ENCODE peak calls at places on chromosomes 7 and 10, in five cellular contexts. A, H, W, Y and J are unnamed samples.

GRCh38 chr7:116560021-116560970 is 35.5 kb downstream of the CAV1 start:
- DNase-seq in A (no peak), H (no peak), W (no peak), Y (no peak), J (no peak)

GRCh38 chr10:7102084-7102483 is 308.8 kb downstream of the SFMBT2 start:
- DNase-seq in A (no peak), H (no peak), W (no peak), Y (no peak), J (no peak)

GRCh38 chr10:36451391-36451790 is 674.0 kb upstream of the ANKRD30A start:
- DNase-seq in A (no peak), H (no peak), W (no peak), Y (no peak), J (no peak)

GRCh38 chr10:116538461-116538860 is 7.3 kb upstream of the PNLIP start:
- DNase-seq in A (no peak), H (no peak), W (no peak), Y (peak), J (no peak)

GRCh38 chr7:97005764-97006145 is 402 bp downstream of the DLX6 start:
- DNase-seq in A (no peak), H (no peak), W (no peak), Y (no peak), J (no peak)

GRCh38 chr7:50353201-50353600 is 48.7 kb downstream of the IKZF1 start:
- DNase-seq in A (no peak), H (no peak), W (no peak), Y (no peak), J (no peak)

GRCh38 chr10:99457808-99458207 is 27.4 kb upstream of the GOT1 start:
- DNase-seq in A (no peak), H (no peak), W (no peak), Y (peak), J (no peak)

GRCh38 chr10:32298066-32298812 is 48.7 kb downstream of the EPC1 start:
- DNase-seq in A (peak), H (no peak), W (no peak), Y (peak), J (peak)

DNA sequence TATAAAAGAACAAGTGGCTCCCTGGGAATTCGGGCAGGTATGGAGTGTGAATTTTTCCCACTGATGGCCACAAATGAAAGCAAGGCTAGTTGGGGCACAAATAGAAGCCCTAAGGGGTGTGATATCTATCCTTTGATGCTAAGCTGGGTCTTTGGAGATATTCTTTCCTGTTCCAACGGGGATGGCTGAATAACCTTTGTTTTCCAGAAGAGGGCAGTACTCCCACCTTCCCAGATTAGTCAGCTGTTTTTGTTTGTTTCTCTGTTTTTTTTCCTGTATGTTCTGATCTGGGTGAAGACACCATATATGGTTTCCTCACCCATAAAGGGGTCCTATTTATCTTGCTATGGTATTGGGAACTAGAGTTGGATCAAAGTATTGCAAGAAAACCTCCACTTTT is 947.7 kb upstream of the SORCS1 start:
- DNase-seq in A (no peak), H (no peak), W (no peak), Y (peak), J (no peak)
- TF ChIP-seq CTCF in A (no peak), H (peak), W (no peak), Y (peak), J (no peak)

GRCh38 chr7:27141591-27142561 is 1.6 kb downstream of the HOXA5 start:
- DNase-seq in A (peak), H (no peak), W (no peak), Y (peak), J (no peak)
- TF ChIP-seq CTCF in A (peak), H (peak), W (no peak), Y (no peak), J (peak)

GRCh38 chr10:79438021-79438698 is 7.3 kb downstream of the ZCCHC24 start:
- DNase-seq in A (no peak), H (no peak), W (no peak), Y (peak), J (no peak)
- TF ChIP-seq CTCF in A (no peak), H (peak), W (no peak), Y (peak), J (peak)

GRCh38 chr7:118239014-118239413 is 14.5 kb downstream of the ANKRD7 start:
- DNase-seq in A (no peak), H (no peak), W (no peak), Y (no peak), J (no peak)
- TF ChIP-seq CTCF in A (no peak), H (no peak), W (no peak), Y (no peak), J (no peak)

GRCh38 chr10:26556756-26557640 is 118.9 kb downstream of the APBB1IP start:
- DNase-seq in A (peak), H (peak), W (peak), Y (peak), J (no peak)
- TF ChIP-seq CTCF in A (peak), H (peak), W (peak), Y (peak), J (peak)

GRCh38 chr10:96718304-96718990 is 1.9 kb downstream of the PIK3AP1 start:
- DNase-seq in A (no peak), H (no peak), W (no peak), Y (no peak), J (no peak)

GRCh38 chr10:96721207-96721572 is 876 bp upstream of the PIK3AP1 start:
- DNase-seq in A (no peak), H (no peak), W (no peak), Y (no peak), J (no peak)

GRCh38 chr10:96719850-96720421 is 378 bp downstream of the PIK3AP1 start:
- DNase-seq in A (peak), H (peak), W (peak), Y (no peak), J (no peak)

GRCh38 chr10:96720422-96721206 is at the start of gene PIK3AP1:
- DNase-seq in A (peak), H (peak), W (peak), Y (no peak), J (no peak)

GRCh38 chr10:96719205-96719604 is 1.1 kb downstream of the PIK3AP1 start:
- DNase-seq in A (no peak), H (no peak), W (no peak), Y (no peak), J (no peak)
- TF ChIP-seq CTCF in A (no peak), H (no peak), W (no peak), Y (no peak), J (no peak)

GRCh38 chr10:8112942-8113442 is 58.5 kb downstream of the GATA3 start:
- DNase-seq in A (no peak), H (no peak), W (no peak), Y (no peak), J (no peak)
- TF ChIP-seq CTCF in A (no peak), H (no peak), W (no peak), Y (no peak), J (no peak)